ENCODE peak calls at places on chromosomes 2 and 18, in six cellular contexts. One of them, this sample, is unnamed.

GRCh38 chr2:25674003-25674362 is 606 bp upstream of the DTNB start:
- DNase-seq in NB4: no peak
- DNase-seq in AG09309: no peak
- DNase-seq in H54: no peak
- DNase-seq in Calu3: no peak
- DNase-seq in 8988T: no peak
- DNase-seq in this sample: no peak

GRCh38 chr2:70141754-70142589 is 48.8 kb downstream of the C2orf42 start:
- DNase-seq in AG09309: no peak
- DNase-seq in Calu3: peak; percentile 79
- DNase-seq in NB4: no peak
- DNase-seq in H54: peak; percentile 23
- DNase-seq in 8988T: no peak
- DNase-seq in this sample: peak; percentile 67

GRCh38 chr2:95728878-95729511 is 137.2 kb downstream of the TRIM43 start:
- DNase-seq in NB4: peak; percentile 72
- DNase-seq in Calu3: peak; percentile 78
- DNase-seq in H54: peak; percentile 56
- DNase-seq in AG09309: peak; percentile 79
- DNase-seq in 8988T: peak; percentile 49
- DNase-seq in this sample: peak; percentile 76

GRCh38 chr2:76867854-76868253 is 654.3 kb downstream of the LRRTM4 start:
- DNase-seq in Calu3: no peak
- DNase-seq in H54: no peak
- DNase-seq in NB4: peak; percentile 4
- DNase-seq in AG09309: no peak
- DNase-seq in 8988T: no peak
- DNase-seq in this sample: no peak

GRCh38 chr2:42200534-42201227 is 31.5 kb downstream of the EML4 start:
- DNase-seq in Calu3: no peak
- DNase-seq in AG09309: no peak
- DNase-seq in H54: no peak
- DNase-seq in NB4: no peak
- DNase-seq in 8988T: no peak
- DNase-seq in this sample: no peak

GRCh38 chr2:29272311-29272710 is 157.1 kb downstream of the CLIP4 start:
- DNase-seq in H54: no peak
- DNase-seq in AG09309: no peak
- DNase-seq in Calu3: no peak
- DNase-seq in 8988T: no peak
- DNase-seq in NB4: no peak
- DNase-seq in this sample: no peak

GRCh38 chr2:196925445-196925767 is 1.1 kb downstream of the PGAP1 start:
- DNase-seq in NB4: no peak
- DNase-seq in H54: no peak
- DNase-seq in 8988T: no peak
- DNase-seq in AG09309: no peak
- DNase-seq in Calu3: no peak
- DNase-seq in this sample: peak; percentile 25

GRCh38 chr2:15636972-15637785 is 45.5 kb downstream of the DDX1 start:
- DNase-seq in 8988T: no peak
- DNase-seq in H54: peak; percentile 38
- DNase-seq in NB4: peak; percentile 75
- DNase-seq in AG09309: peak; percentile 13
- DNase-seq in Calu3: peak; percentile 61
- DNase-seq in this sample: peak; percentile 71

GRCh38 chr18:23487738-23488625 is 15.3 kb upstream of the RMC1 start:
- DNase-seq in H54: no peak
- DNase-seq in Calu3: peak; percentile 15
- DNase-seq in 8988T: no peak
- DNase-seq in NB4: no peak
- DNase-seq in AG09309: no peak
- DNase-seq in this sample: peak; percentile 60

GRCh38 chr18:40485318-40485717 is 1469.7 kb upstream of the PIK3C3 start:
- DNase-seq in 8988T: no peak
- DNase-seq in Calu3: no peak
- DNase-seq in H54: no peak
- DNase-seq in NB4: no peak
- DNase-seq in AG09309: no peak
- DNase-seq in this sample: no peak

GRCh38 chr2:148664229-148664628 is 19.7 kb downstream of the EPC2 start:
- DNase-seq in 8988T: no peak
- DNase-seq in NB4: no peak
- DNase-seq in Calu3: no peak
- DNase-seq in H54: no peak
- DNase-seq in AG09309: no peak
- DNase-seq in this sample: no peak

GRCh38 chr18:58190842-58191530 is 147.0 kb downstream of the NEDD4L start:
- DNase-seq in Calu3: no peak
- DNase-seq in H54: no peak
- DNase-seq in NB4: no peak
- DNase-seq in AG09309: no peak
- DNase-seq in 8988T: no peak
- DNase-seq in this sample: no peak

GRCh38 chr2:207334631-207335371 is 169.1 kb upstream of the KLF7 start:
- DNase-seq in H54: peak; percentile 45
- DNase-seq in AG09309: peak; percentile 93
- DNase-seq in NB4: no peak
- DNase-seq in 8988T: peak; percentile 27
- DNase-seq in Calu3: no peak
- DNase-seq in this sample: no peak

GRCh38 chr2:11904029-11904428 is 157.6 kb downstream of the LPIN1 start:
- DNase-seq in 8988T: no peak
- DNase-seq in H54: no peak
- DNase-seq in Calu3: no peak
- DNase-seq in NB4: peak; percentile 75
- DNase-seq in AG09309: no peak
- DNase-seq in this sample: no peak

GRCh38 chr2:134360750-134361487 is 107.0 kb downstream of the MGAT5 start:
- DNase-seq in NB4: no peak
- DNase-seq in H54: no peak
- DNase-seq in 8988T: no peak
- DNase-seq in Calu3: no peak
- DNase-seq in AG09309: no peak
- DNase-seq in this sample: no peak

This sample was measured in HepG2.